ENCODE peak calls at places on chromosomes 1 and 21, in four cellular contexts. W is DND-41, A is PC-9, X is iPS-NIHi11. V is an unnamed sample.

GRCh38 chr21:16993416-16994044 is 519.3 kb upstream of the CXADR start:
- DNase-seq in A (no peak), W (no peak), X (no peak), V (no peak)

GRCh38 chr21:33537212-33537611 is 4.7 kb downstream of the GART start:
- DNase-seq in A (no peak), W (no peak), X (no peak), V (no peak)

GRCh38 chr1:6178751-6179563 is 1.2 kb downstream of the CHD5 start:
- DNase-seq in A (no peak), X (peak), W (no peak), V (no peak)

GRCh38 chr1:216929870-216930582 is 206.8 kb upstream of the ESRRG start:
- DNase-seq in A (no peak), W (no peak), X (no peak), V (no peak)

GRCh38 chr1:226658538-226659125 is 80.5 kb downstream of the ITPKB start:
- DNase-seq in X (no peak), A (no peak), W (no peak), V (no peak)

GRCh38 chr1:21841852-21842466 is 29.9 kb downstream of the LDLRAD2 start:
- DNase-seq in X (no peak), W (no peak), A (no peak), V (no peak)

GRCh38 chr1:111161843-111162242 is 21.8 kb downstream of the CEPT1 start:
- DNase-seq in A (no peak), X (no peak), W (no peak), V (no peak)

GRCh38 chr21:25670726-25671125 is 31.7 kb downstream of the JAM2 start:
- DNase-seq in X (no peak), A (no peak), W (no peak), V (no peak)

GRCh38 chr1:32035119-32035518 is 21.5 kb downstream of the KHDRBS1 start:
- DNase-seq in X (no peak), W (no peak), A (no peak), V (no peak)

GRCh38 chr1:220983877-220984635 is 104.8 kb downstream of the HLX start:
- DNase-seq in A (no peak), W (no peak), X (peak), V (no peak)

GRCh38 chr1:81377406-81377805 is 423.3 kb upstream of the ADGRL2 start:
- DNase-seq in A (no peak), W (no peak), X (peak), V (no peak)

GRCh38 chr1:54803761-54804470 is 2.8 kb upstream of the TTC22 start:
- DNase-seq in A (no peak), W (no peak), X (no peak), V (no peak)

GRCh38 chr1:118047006-118047649 is 117.6 kb downstream of the WDR3 start:
- DNase-seq in A (no peak), W (no peak), X (no peak), V (no peak)

GRCh38 chr1:22171951-22172715 is 29.2 kb upstream of the WNT4 start:
- DNase-seq in X (peak), W (no peak), A (peak), V (no peak)

GRCh38 chr1:153978274-153978909 is 918 bp upstream of the JTB start:
- DNase-seq in W (no peak), X (no peak), A (no peak), V (no peak)

GRCh38 chr1:202045699-202046098 is 35.3 kb downstream of the ELF3 start:
- DNase-seq in A (no peak), X (no peak), W (no peak), V (no peak)

GRCh38 chr1:22044690-22045420 is 7.7 kb upstream of the CDC42 start:
- DNase-seq in W (no peak), X (no peak), A (peak), V (no peak)

GRCh38 chr1:218249757-218250156 is 35.3 kb upstream of the RRP15 start:
- DNase-seq in W (no peak), X (no peak), A (no peak), V (no peak)

GRCh38 chr1:11488966-11489625 is 10.1 kb downstream of the DISP3 start:
- DNase-seq in A (no peak), X (no peak), W (no peak), V (no peak)

GRCh38 chr1:201452881-201453280 is 16.1 kb downstream of the PHLDA3 start:
- DNase-seq in X (no peak), W (no peak), A (no peak), V (no peak)

GRCh38 chr1:185398022-185398421 is 81.0 kb upstream of the IVNS1ABP start:
- DNase-seq in A (no peak), W (no peak), X (no peak), V (no peak)

GRCh38 chr1:35680271-35680670 is 38.4 kb downstream of the C1orf216 start:
- DNase-seq in W (no peak), A (no peak), X (no peak), V (no peak)

GRCh38 chr21:42703173-42703908 is 49.9 kb downstream of the PDE9A start:
- DNase-seq in X (peak), A (no peak), W (no peak), V (no peak)

GRCh38 chr1:172380441-172381244 is 39.8 kb upstream of the C1orf105 start:
- DNase-seq in A (no peak), X (no peak), W (peak), V (no peak)

GRCh38 chr1:9289724-9290493 is 2.8 kb upstream of the SPSB1 start:
- DNase-seq in X (no peak), A (peak), W (peak), V (peak)

GRCh38 chr1:18972531-18972930 is 16.1 kb upstream of the IFFO2 start:
- DNase-seq in W (no peak), A (peak), X (no peak), V (no peak)

GRCh38 chr1:25700124-25700523 is 83.5 kb downstream of the MAN1C1 start:
- DNase-seq in X (no peak), W (no peak), A (no peak), V (peak)

GRCh38 chr1:166133276-166133841 is 33.4 kb downstream of the FAM78B start:
- DNase-seq in A (no peak), W (peak), X (peak), V (no peak)

GRCh38 chr1:7341145-7341900 is 429.8 kb upstream of the VAMP3 start:
- DNase-seq in X (no peak), A (no peak), W (no peak), V (no peak)

GRCh38 chr1:241518447-241519307 is 878 bp downstream of the FH start:
- DNase-seq in W (no peak), A (peak), X (peak), V (peak)